ENCODE peak calls at places on chromosomes 1 and 21, in four cellular contexts. Q is GM12878, T is HCT116, B is K562. D is an unnamed sample.

GRCh38 chr1:227944066-227944930 is 3.4 kb downstream of the WNT9A start:
- DNase-seq in Q (no peak), T (no peak), B (no peak), D (no peak)

GRCh38 chr1:19643602-19644419 is at the start of gene NBL1:
- DNase-seq in Q (no peak), T (no peak), B (peak; percentile 93), D (no peak)

GRCh38 chr1:117007719-117008013 is 6.1 kb downstream of the CD101 start:
- DNase-seq in Q (no peak), T (no peak), B (no peak), D (no peak)

GRCh38 chr1:92502247-92502646 is 15.5 kb upstream of the GFI1 start:
- DNase-seq in Q (no peak), T (no peak), B (no peak), D (no peak)

GRCh38 chr1:234730542-234731370 is 120.8 kb upstream of the IRF2BP2 start:
- DNase-seq in Q (peak; percentile 51), T (no peak), B (peak; percentile 61), D (no peak)

GRCh38 chr1:1236945-1237873 is 5.2 kb downstream of the B3GALT6 start:
- DNase-seq in Q (no peak), T (no peak), B (no peak), D (no peak)

GRCh38 chr1:77036560-77036959 is 169.3 kb downstream of the ST6GALNAC5 start:
- DNase-seq in Q (no peak), T (no peak), B (no peak), D (no peak)

GRCh38 chr1:27539901-27540861 is 50.2 kb upstream of the WASF2 start:
- DNase-seq in Q (no peak), T (peak; percentile 81), B (no peak), D (no peak)

GRCh38 chr1:22275626-22276395 is 132.9 kb upstream of the WNT4 start:
- DNase-seq in Q (no peak), T (peak; percentile 29), B (peak; percentile 81), D (peak; percentile 42)

GRCh38 chr1:154353460-154353904 is 28.2 kb downstream of the ATP8B2 start:
- DNase-seq in Q (peak; percentile 7), T (peak; percentile 26), B (peak; percentile 73), D (no peak)

GRCh38 chr1:183956559-183957188 is 80.9 kb downstream of the COLGALT2 start:
- DNase-seq in Q (peak; percentile 94), T (peak; percentile 22), B (no peak), D (no peak)

GRCh38 chr1:209389258-209389657 is 194.3 kb upstream of the CAMK1G start:
- DNase-seq in Q (no peak), T (peak; percentile 72), B (no peak), D (no peak)

GRCh38 chr1:33347650-33347992 is 26.7 kb upstream of the A3GALT2 start:
- DNase-seq in Q (no peak), T (no peak), B (no peak), D (no peak)

GRCh38 chr1:219567341-219567947 is 45.5 kb downstream of the ZC3H11B start:
- DNase-seq in Q (peak; percentile 13), T (peak; percentile 21), B (no peak), D (no peak)

GRCh38 chr1:101929343-101929742 is 67.4 kb downstream of the OLFM3 start:
- DNase-seq in Q (no peak), T (no peak), B (no peak), D (no peak)

GRCh38 chr21:42039470-42039901 is 29.3 kb upstream of the ZBTB21 start:
- DNase-seq in Q (no peak), T (no peak), B (no peak), D (no peak)

GRCh38 chr1:28509705-28510349 is 4.0 kb downstream of the RCC1 start:
- DNase-seq in Q (no peak), T (no peak), B (no peak), D (no peak)

GRCh38 chr1:217062566-217062965 is 339.3 kb upstream of the ESRRG start:
- DNase-seq in Q (no peak), T (no peak), B (no peak), D (no peak)

GRCh38 chr1:217053666-217054065 is 330.4 kb upstream of the ESRRG start:
- DNase-seq in Q (no peak), T (no peak), B (no peak), D (no peak)

GRCh38 chr1:217063065-217063908 is 340.1 kb upstream of the ESRRG start:
- DNase-seq in Q (no peak), T (no peak), B (no peak), D (no peak)

GRCh38 chr1:217059401-217059800 is 336.2 kb upstream of the ESRRG start:
- DNase-seq in Q (no peak), T (no peak), B (no peak), D (no peak)
- H3K4me3 ChIP-seq in Q (no peak overlapping the region), T (no peak overlapping the region), B (no peak overlapping the region), D (no peak overlapping the region)

DNA sequence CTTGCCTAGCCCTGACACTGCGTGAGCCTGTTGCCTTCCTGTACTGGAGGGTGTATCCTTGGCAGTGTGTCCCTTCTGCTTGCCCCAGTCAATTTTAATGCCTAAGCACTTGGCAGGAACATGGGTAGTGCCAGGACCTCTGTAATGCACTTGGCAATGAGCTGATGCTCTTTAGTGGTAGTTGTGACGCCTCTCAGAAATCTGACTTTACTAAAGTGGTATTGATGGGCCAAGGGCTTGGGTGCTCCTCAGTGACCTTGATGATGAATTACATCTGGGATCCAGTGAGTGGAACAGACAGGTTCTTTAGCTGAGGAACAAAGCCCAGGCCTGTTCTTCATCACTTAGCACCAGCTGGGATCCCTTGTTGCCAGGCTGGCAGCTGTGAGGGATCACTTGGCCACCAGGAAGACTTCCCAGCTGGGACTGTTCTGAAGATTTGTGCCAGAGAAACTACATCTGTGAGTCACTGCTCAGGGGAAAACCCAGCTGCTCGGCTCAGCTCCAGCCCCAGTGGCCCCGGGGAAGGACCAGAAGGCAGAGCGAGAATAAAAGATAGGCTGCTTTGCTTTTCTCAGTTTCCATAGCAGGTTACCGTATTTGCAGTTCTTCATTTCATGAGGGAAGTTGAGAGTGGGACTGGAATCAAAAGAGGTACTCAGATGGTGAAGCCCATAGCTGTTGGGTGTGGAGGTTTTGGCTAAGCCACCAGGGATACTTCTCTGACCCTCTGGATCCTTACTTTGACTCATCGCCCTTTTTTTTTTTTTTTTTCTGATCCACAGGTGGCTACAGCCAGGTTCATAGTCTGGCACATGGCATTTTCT is 28.5 kb upstream of the KCNA2 start:
- DNase-seq in Q (peak; percentile 90), T (no peak), B (no peak), D (no peak)
- TF ChIP-seq YY1 in Q (peak; percentile 57), T (no peak), B (no peak), D (no peak)

DNA sequence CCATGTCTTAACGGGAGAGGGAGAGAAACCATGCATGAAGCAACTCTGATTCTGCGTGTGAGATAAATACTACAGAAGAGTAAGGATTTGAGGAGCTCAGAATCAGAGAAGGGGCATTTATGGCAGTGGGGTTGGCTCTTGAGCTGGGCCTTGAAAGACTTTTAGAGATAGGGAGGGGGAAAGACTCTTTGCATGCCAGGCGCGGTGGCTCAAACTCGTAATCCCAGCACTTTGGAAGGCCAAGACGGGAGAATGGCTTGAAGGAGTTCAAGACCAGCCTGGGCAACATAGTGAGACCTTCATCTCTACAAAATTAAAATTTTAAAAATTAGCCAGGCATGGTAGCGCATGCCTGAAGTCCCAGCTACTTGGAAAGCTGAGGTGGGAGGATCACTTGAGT is 672 bp downstream of the ARMH1 start:
- DNase-seq in Q (no peak), T (no peak), B (no peak), D (no peak)
- H3K4me1 ChIP-seq in Q (peaks cover 64% of the 10 kb centered on the region), T (peaks cover 29% of the 10 kb centered on the region), B (peaks cover 37% of the 10 kb centered on the region), D (peaks cover 14% of the 10 kb centered on the region)

DNA sequence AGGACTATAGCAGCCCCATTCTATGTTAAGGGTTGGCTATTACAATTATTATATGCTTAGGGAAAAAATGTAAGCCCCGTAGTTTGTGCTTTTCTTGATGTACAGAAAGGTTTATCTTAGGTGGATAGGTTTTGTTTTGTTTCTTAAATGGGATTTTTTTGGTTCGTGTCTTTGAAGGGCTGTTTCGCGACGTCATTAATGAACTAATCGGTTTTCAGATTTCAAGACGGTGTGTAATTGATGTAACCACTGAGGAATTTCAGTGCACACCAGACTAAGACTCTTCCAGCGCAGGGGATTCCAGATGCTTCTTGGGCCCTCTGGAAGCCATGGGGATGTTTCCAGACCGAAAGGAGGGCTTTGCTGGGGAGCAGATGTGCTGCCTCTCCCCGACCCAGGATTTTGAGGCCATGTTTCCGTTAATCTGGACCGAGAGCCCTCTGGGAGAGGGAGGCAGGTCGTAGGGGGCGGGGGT is 4.8 kb upstream of the SIM2 start:
- DNase-seq in Q (no peak), T (no peak), B (no peak), D (no peak)
- H3K4me3 ChIP-seq in Q (no peak overlapping the region), T (no peak overlapping the region), B (no peak overlapping the region), D (no peak overlapping the region)

GRCh38 chr1:7383671-7384070 is 387.4 kb upstream of the VAMP3 start:
- DNase-seq in Q (no peak), T (no peak), B (no peak), D (no peak)

GRCh38 chr1:7379445-7379971 is 391.6 kb upstream of the VAMP3 start:
- DNase-seq in Q (no peak), T (no peak), B (no peak), D (peak; percentile 43)

GRCh38 chr1:7382971-7383370 is 388.1 kb upstream of the VAMP3 start:
- DNase-seq in Q (no peak), T (no peak), B (no peak), D (no peak)

GRCh38 chr1:7378346-7379130 is 392.6 kb upstream of the VAMP3 start:
- DNase-seq in Q (no peak), T (no peak), B (no peak), D (no peak)

GRCh38 chr1:7380712-7381111 is 390.4 kb upstream of the VAMP3 start:
- DNase-seq in Q (no peak), T (no peak), B (no peak), D (no peak)
- TF ChIP-seq YY1 in Q (no peak), T (no peak), B (no peak), D (no peak)

DNA sequence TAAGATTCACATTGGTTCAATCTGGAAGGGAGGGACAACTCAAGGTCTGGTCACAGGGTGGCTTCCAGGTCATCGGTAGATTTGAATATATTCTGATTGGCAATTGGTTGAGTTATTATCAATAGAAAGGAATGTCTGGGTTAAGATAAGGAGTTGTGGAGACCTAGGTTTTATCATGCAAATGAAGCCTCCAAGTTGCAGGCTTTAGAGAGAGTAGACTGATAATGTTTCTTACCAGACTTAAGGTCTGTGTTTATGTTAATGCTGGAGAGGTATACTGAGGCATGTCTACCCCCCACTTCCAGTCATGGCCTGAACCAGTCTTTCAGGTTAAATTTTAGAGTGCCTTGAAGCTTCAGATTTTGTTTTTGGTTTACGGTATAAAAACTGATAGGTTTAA is 29.7 kb downstream of the USP25 start:
- DNase-seq in Q (no peak), T (no peak), B (no peak), D (no peak)
- H3K4me1 ChIP-seq in Q (no peaks in the 10 kb centered on the region), T (no peaks in the 10 kb centered on the region), B (peaks cover 4% of the 10 kb centered on the region), D (no peaks in the 10 kb centered on the region)

D was measured in NT2/D1.